ENCODE peak calls at places on chromosomes 1 and 21, in five cellular contexts. One of them, this sample, is unnamed.

GRCh38 chr1:154994269-154994977 is 1.0 kb downstream of the LENEP start:
- DNase-seq in ovary: no peak
- DNase-seq in thoracic aorta: no peak
- DNase-seq in tibial nerve: no peak
- DNase-seq in CD8-positive, alpha-beta T cell: no peak
- DNase-seq in this sample: no peak

GRCh38 chr1:147627435-147628110 is 42.8 kb downstream of the ACP6 start:
- DNase-seq in tibial nerve: peak
- DNase-seq in ovary: peak
- DNase-seq in thoracic aorta: no peak
- DNase-seq in CD8-positive, alpha-beta T cell: peak
- DNase-seq in this sample: peak

GRCh38 chr1:32204943-32205361 is 519 bp upstream of the IQCC start:
- DNase-seq in ovary: no peak
- DNase-seq in CD8-positive, alpha-beta T cell: no peak
- DNase-seq in tibial nerve: no peak
- DNase-seq in thoracic aorta: no peak
- DNase-seq in this sample: no peak

GRCh38 chr21:34630536-34631143 is 15.7 kb upstream of the RCAN1 start:
- DNase-seq in CD8-positive, alpha-beta T cell: no peak
- DNase-seq in ovary: no peak
- DNase-seq in tibial nerve: peak
- DNase-seq in thoracic aorta: no peak
- DNase-seq in this sample: no peak

GRCh38 chr1:13548281-13548680 is 34.5 kb upstream of the LRRC38 start:
- DNase-seq in CD8-positive, alpha-beta T cell: no peak
- DNase-seq in tibial nerve: no peak
- DNase-seq in thoracic aorta: no peak
- DNase-seq in ovary: no peak
- DNase-seq in this sample: no peak

GRCh38 chr1:201481004-201481380 is 12.0 kb upstream of the PHLDA3 start:
- DNase-seq in thoracic aorta: no peak
- DNase-seq in CD8-positive, alpha-beta T cell: no peak
- DNase-seq in tibial nerve: no peak
- DNase-seq in ovary: no peak
- DNase-seq in this sample: no peak

GRCh38 chr21:35475006-35475405 is 425.9 kb upstream of the RUNX1 start:
- DNase-seq in thoracic aorta: no peak
- DNase-seq in CD8-positive, alpha-beta T cell: no peak
- DNase-seq in ovary: no peak
- DNase-seq in tibial nerve: no peak
- DNase-seq in this sample: no peak

GRCh38 chr1:85202092-85202863 is 1.5 kb upstream of the SYDE2 start:
- DNase-seq in CD8-positive, alpha-beta T cell: no peak
- DNase-seq in thoracic aorta: no peak
- DNase-seq in tibial nerve: no peak
- DNase-seq in ovary: no peak
- DNase-seq in this sample: no peak

GRCh38 chr1:84888753-84889152 is 4.3 kb downstream of the LPAR3 start:
- DNase-seq in ovary: no peak
- DNase-seq in tibial nerve: no peak
- DNase-seq in CD8-positive, alpha-beta T cell: no peak
- DNase-seq in thoracic aorta: no peak
- DNase-seq in this sample: no peak

GRCh38 chr1:171292799-171293198 is 21.2 kb upstream of the FMO4 start:
- DNase-seq in tibial nerve: no peak
- DNase-seq in CD8-positive, alpha-beta T cell: no peak
- DNase-seq in thoracic aorta: no peak
- DNase-seq in ovary: no peak
- DNase-seq in this sample: no peak

GRCh38 chr1:245051349-245052221 is 103.2 kb upstream of the KIF26B start:
- DNase-seq in tibial nerve: peak
- DNase-seq in thoracic aorta: no peak
- DNase-seq in CD8-positive, alpha-beta T cell: no peak
- DNase-seq in ovary: peak
- DNase-seq in this sample: no peak

GRCh38 chr1:64743954-64744491 is 852 bp upstream of the RAVER2 start:
- DNase-seq in tibial nerve: no peak
- DNase-seq in CD8-positive, alpha-beta T cell: no peak
- DNase-seq in ovary: peak
- DNase-seq in thoracic aorta: no peak
- DNase-seq in this sample: no peak

GRCh38 chr1:112674986-112675727 is 698 bp downstream of the MOV10 start:
- DNase-seq in CD8-positive, alpha-beta T cell: peak
- DNase-seq in ovary: peak
- DNase-seq in thoracic aorta: no peak
- DNase-seq in tibial nerve: no peak
- DNase-seq in this sample: no peak

GRCh38 chr1:240031414-240031813 is 60.3 kb upstream of the FMN2 start:
- DNase-seq in CD8-positive, alpha-beta T cell: no peak
- DNase-seq in tibial nerve: no peak
- DNase-seq in thoracic aorta: no peak
- DNase-seq in ovary: no peak
- DNase-seq in this sample: no peak

GRCh38 chr1:229378586-229379442 is 36.0 kb upstream of the CCSAP start:
- DNase-seq in thoracic aorta: no peak
- DNase-seq in CD8-positive, alpha-beta T cell: no peak
- DNase-seq in ovary: no peak
- DNase-seq in tibial nerve: no peak
- DNase-seq in this sample: no peak

GRCh38 chr1:35049116-35049515 is 17.4 kb upstream of the ZMYM6 start:
- DNase-seq in thoracic aorta: no peak
- DNase-seq in CD8-positive, alpha-beta T cell: no peak
- DNase-seq in ovary: no peak
- DNase-seq in tibial nerve: no peak
- DNase-seq in this sample: no peak

GRCh38 chr1:22711591-22712501 is 1.2 kb downstream of the EPHB2 start:
- DNase-seq in CD8-positive, alpha-beta T cell: no peak
- DNase-seq in thoracic aorta: no peak
- DNase-seq in tibial nerve: no peak
- DNase-seq in ovary: peak
- DNase-seq in this sample: no peak

GRCh38 chr1:98053471-98054366 is 132.9 kb upstream of the DPYD start:
- DNase-seq in thoracic aorta: no peak
- DNase-seq in ovary: peak
- DNase-seq in tibial nerve: peak
- DNase-seq in CD8-positive, alpha-beta T cell: peak
- DNase-seq in this sample: peak

GRCh38 chr1:178653091-178653490 is 72.0 kb upstream of the RALGPS2 start:
- DNase-seq in tibial nerve: no peak
- DNase-seq in ovary: no peak
- DNase-seq in CD8-positive, alpha-beta T cell: no peak
- DNase-seq in thoracic aorta: no peak
- DNase-seq in this sample: no peak

GRCh38 chr1:51139474-51139873 is 37.4 kb downstream of the C1orf185 start:
- DNase-seq in ovary: no peak
- DNase-seq in CD8-positive, alpha-beta T cell: no peak
- DNase-seq in tibial nerve: no peak
- DNase-seq in thoracic aorta: no peak
- DNase-seq in this sample: no peak

GRCh38 chr1:59070607-59071006 is 226.3 kb upstream of the FGGY start:
- DNase-seq in thoracic aorta: no peak
- DNase-seq in tibial nerve: no peak
- DNase-seq in ovary: no peak
- DNase-seq in CD8-positive, alpha-beta T cell: no peak
- DNase-seq in this sample: no peak

GRCh38 chr1:44390277-44390676 is 14.8 kb upstream of the RNF220 start:
- DNase-seq in tibial nerve: no peak
- DNase-seq in ovary: no peak
- DNase-seq in thoracic aorta: no peak
- DNase-seq in CD8-positive, alpha-beta T cell: no peak
- DNase-seq in this sample: no peak

GRCh38 chr1:232923739-232924386 is 26.5 kb upstream of the NTPCR start:
- DNase-seq in thoracic aorta: no peak
- DNase-seq in CD8-positive, alpha-beta T cell: peak
- DNase-seq in ovary: no peak
- DNase-seq in tibial nerve: no peak
- DNase-seq in this sample: no peak

DNA sequence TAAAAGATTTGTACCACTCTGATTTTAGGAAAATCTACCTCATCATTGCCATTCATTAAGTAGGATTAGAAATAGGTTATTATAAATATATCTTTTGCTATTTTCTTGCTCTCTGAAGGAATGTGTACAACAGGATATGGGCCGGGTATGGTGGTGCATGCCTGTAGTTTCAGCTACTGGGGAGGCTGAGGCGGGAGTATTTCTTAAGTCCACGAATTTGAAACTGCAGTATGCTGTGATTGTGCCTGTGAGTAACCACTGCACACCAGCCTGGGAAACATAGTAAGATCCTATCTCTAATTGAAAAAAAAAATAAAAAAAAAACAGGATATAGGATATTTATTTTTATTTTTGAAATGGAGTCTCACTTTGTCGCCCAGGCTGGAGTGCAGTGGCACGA is 50.0 kb downstream of the CLIC4 start:
- DNase-seq in thoracic aorta: no peak
- DNase-seq in ovary: no peak
- DNase-seq in CD8-positive, alpha-beta T cell: no peak
- DNase-seq in tibial nerve: no peak
- DNase-seq in this sample: no peak
- H3K27ac ChIP-seq in thoracic aorta: peak
- H3K27ac ChIP-seq in ovary: no peak
- H3K27ac ChIP-seq in CD8-positive, alpha-beta T cell: no peak
- H3K27ac ChIP-seq in tibial nerve: peak
- H3K27ac ChIP-seq in this sample: no peak

GRCh38 chr1:78055565-78056132 is 9.9 kb downstream of the GIPC2 start:
- DNase-seq in CD8-positive, alpha-beta T cell: no peak
- DNase-seq in thoracic aorta: no peak
- DNase-seq in tibial nerve: no peak
- DNase-seq in ovary: no peak
- DNase-seq in this sample: no peak

GRCh38 chr1:78061825-78062523 is 16.2 kb downstream of the GIPC2 start:
- DNase-seq in thoracic aorta: no peak
- DNase-seq in CD8-positive, alpha-beta T cell: no peak
- DNase-seq in ovary: no peak
- DNase-seq in tibial nerve: no peak
- DNase-seq in this sample: no peak

DNA sequence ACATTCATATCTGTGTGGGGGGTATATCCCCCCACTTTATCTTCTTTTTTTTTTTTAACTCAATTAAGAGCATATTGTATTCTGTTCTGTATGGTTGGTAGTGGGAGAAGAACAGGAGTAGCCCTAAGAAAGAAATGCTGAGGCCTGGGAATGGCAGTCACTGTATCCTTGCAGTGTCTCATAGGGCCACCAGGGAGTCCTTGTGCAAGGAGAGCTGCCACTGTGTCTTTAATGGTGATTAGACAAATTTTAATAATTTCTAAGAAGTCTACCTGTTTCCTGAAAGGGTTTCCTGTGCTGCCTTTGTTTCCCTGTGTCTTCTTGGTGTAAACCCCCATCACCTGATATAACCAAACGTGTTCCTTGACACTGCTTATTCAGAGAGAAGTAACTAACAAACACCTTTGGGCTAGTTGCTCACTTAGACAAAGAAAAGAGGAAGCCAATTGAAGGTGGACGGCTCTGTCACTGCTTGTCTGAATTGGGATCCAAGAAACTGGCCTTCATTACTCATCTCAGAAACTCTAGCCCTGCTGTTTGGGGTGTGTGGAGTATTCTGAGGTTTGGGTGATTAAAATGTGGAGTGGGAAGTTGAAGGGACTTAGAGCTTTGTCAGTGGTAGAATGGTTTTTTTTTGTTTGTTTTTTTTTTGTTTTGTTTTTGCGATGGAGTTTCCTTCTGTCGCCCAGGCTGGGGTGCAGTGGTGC is 15.2 kb downstream of the GIPC2 start:
- DNase-seq in tibial nerve: no peak
- DNase-seq in ovary: no peak
- DNase-seq in thoracic aorta: no peak
- DNase-seq in CD8-positive, alpha-beta T cell: no peak
- DNase-seq in this sample: no peak
- TF ChIP-seq CTCF in tibial nerve: no peak
- TF ChIP-seq CTCF in ovary: no peak
- TF ChIP-seq CTCF in thoracic aorta: no peak
- TF ChIP-seq CTCF in CD8-positive, alpha-beta T cell: no peak
- TF ChIP-seq CTCF in this sample: no peak

GRCh38 chr1:46798820-46799219 is at the start of gene CYP4B1:
- DNase-seq in ovary: no peak
- DNase-seq in CD8-positive, alpha-beta T cell: no peak
- DNase-seq in tibial nerve: peak
- DNase-seq in thoracic aorta: no peak
- DNase-seq in this sample: no peak

GRCh38 chr1:46802081-46802480 is 3.2 kb downstream of the CYP4B1 start:
- DNase-seq in CD8-positive, alpha-beta T cell: no peak
- DNase-seq in thoracic aorta: no peak
- DNase-seq in tibial nerve: no peak
- DNase-seq in ovary: no peak
- DNase-seq in this sample: no peak

GRCh38 chr1:46801323-46802055 is 2.6 kb downstream of the CYP4B1 start:
- DNase-seq in tibial nerve: no peak
- DNase-seq in CD8-positive, alpha-beta T cell: no peak
- DNase-seq in ovary: no peak
- DNase-seq in thoracic aorta: no peak
- DNase-seq in this sample: no peak

GRCh38 chr1:46802901-46803574 is 4.2 kb downstream of the CYP4B1 start:
- DNase-seq in CD8-positive, alpha-beta T cell: no peak
- DNase-seq in thoracic aorta: no peak
- DNase-seq in tibial nerve: no peak
- DNase-seq in ovary: no peak
- DNase-seq in this sample: no peak

DNA sequence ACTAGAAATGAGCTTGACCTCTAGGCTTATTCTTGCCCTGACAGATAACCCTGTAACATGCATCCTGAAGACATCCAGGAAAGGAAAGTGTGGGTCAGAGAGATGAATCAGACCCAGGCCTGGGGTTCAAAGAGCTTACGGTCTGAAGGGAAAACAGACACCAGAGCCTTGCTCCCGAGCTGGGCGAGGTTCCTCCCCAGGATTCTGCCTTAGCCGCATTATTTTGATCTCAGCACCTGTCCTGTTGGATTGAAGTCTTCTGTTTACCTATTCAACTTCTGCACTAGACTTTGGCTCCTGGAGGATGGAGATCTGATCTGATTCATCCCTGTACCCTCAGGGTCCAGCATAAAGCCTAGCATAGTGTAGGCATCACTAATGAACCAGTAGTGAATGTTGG is 1.9 kb downstream of the CYP4B1 start:
- DNase-seq in ovary: no peak
- DNase-seq in tibial nerve: no peak
- DNase-seq in thoracic aorta: no peak
- DNase-seq in CD8-positive, alpha-beta T cell: no peak
- DNase-seq in this sample: no peak
- H3K4me3 ChIP-seq in ovary: no peak
- H3K4me3 ChIP-seq in tibial nerve: peak
- H3K4me3 ChIP-seq in thoracic aorta: no peak
- H3K4me3 ChIP-seq in CD8-positive, alpha-beta T cell: no peak
- H3K4me3 ChIP-seq in this sample: no peak

GRCh38 chr1:205379056-205379455 is 22.3 kb upstream of the KLHDC8A start:
- DNase-seq in tibial nerve: no peak
- DNase-seq in thoracic aorta: no peak
- DNase-seq in CD8-positive, alpha-beta T cell: no peak
- DNase-seq in ovary: no peak
- DNase-seq in this sample: no peak

GRCh38 chr1:205377355-205377754 is 20.6 kb upstream of the KLHDC8A start:
- DNase-seq in CD8-positive, alpha-beta T cell: no peak
- DNase-seq in ovary: no peak
- DNase-seq in tibial nerve: no peak
- DNase-seq in thoracic aorta: no peak
- DNase-seq in this sample: no peak

GRCh38 chr1:205381305-205381704 is 24.6 kb upstream of the KLHDC8A start:
- DNase-seq in ovary: no peak
- DNase-seq in tibial nerve: no peak
- DNase-seq in thoracic aorta: no peak
- DNase-seq in CD8-positive, alpha-beta T cell: no peak
- DNase-seq in this sample: no peak

GRCh38 chr1:205382561-205382960 is 25.8 kb upstream of the KLHDC8A start:
- DNase-seq in ovary: no peak
- DNase-seq in thoracic aorta: no peak
- DNase-seq in tibial nerve: no peak
- DNase-seq in CD8-positive, alpha-beta T cell: no peak
- DNase-seq in this sample: no peak

GRCh38 chr1:205380882-205381281 is 24.2 kb upstream of the KLHDC8A start:
- DNase-seq in CD8-positive, alpha-beta T cell: no peak
- DNase-seq in tibial nerve: no peak
- DNase-seq in thoracic aorta: no peak
- DNase-seq in ovary: no peak
- DNase-seq in this sample: no peak
- H3K27ac ChIP-seq in CD8-positive, alpha-beta T cell: no peak
- H3K27ac ChIP-seq in tibial nerve: no peak
- H3K27ac ChIP-seq in thoracic aorta: no peak
- H3K27ac ChIP-seq in ovary: no peak
- H3K27ac ChIP-seq in this sample: no peak

This sample was measured in dorsolateral prefrontal cortex.